ENCODE peak calls at places on chromosomes 2 and 18, in six cellular contexts. A is HepG2, X is A549, J is K562, M is endothelial cell of umbilical vein, G is H1. U is an unnamed sample.

GRCh38 chr18:2818281-2818680 is 28.5 kb upstream of the EMILIN2 start:
- DNase-seq in M (no peak), A (no peak), G (no peak), J (no peak), X (no peak), U (no peak)

GRCh38 chr2:64212346-64212745 is 68.1 kb upstream of the PELI1 start:
- DNase-seq in G (no peak), A (no peak), X (no peak), M (no peak), J (no peak), U (no peak)

GRCh38 chr2:171479154-171479814 is 43.0 kb upstream of the CYBRD1 start:
- DNase-seq in A (no peak), J (no peak), M (peak; percentile 16), G (no peak), X (no peak), U (no peak)

GRCh38 chr2:136324966-136325365 is 207.0 kb upstream of the CXCR4 start:
- DNase-seq in M (no peak), G (no peak), J (no peak), X (no peak), A (no peak), U (no peak)

GRCh38 chr2:30475542-30475941 is 28.5 kb downstream of the LCLAT1 start:
- DNase-seq in A (no peak), J (no peak), G (no peak), X (no peak), M (no peak), U (no peak)

GRCh38 chr2:236731767-236732580 is 162.3 kb downstream of the ACKR3 start:
- DNase-seq in X (peak; percentile 10), G (no peak), M (no peak), A (no peak), J (no peak), U (no peak)

GRCh38 chr2:6820903-6821584 is 44.7 kb downstream of the CMPK2 start:
- DNase-seq in G (no peak), A (no peak), J (no peak), M (no peak), X (no peak), U (no peak)

GRCh38 chr2:85534099-85534498 is 4.9 kb upstream of the MAT2A start:
- DNase-seq in J (no peak), X (no peak), A (no peak), G (no peak), M (no peak), U (no peak)

GRCh38 chr18:76447268-76447890 is 47.7 kb downstream of the ZNF516 start:
- DNase-seq in M (no peak), A (no peak), G (no peak), X (no peak), J (no peak), U (no peak)

GRCh38 chr2:180033993-180034894 is 27.1 kb upstream of the CWC22 start:
- DNase-seq in J (no peak), M (no peak), A (no peak), G (no peak), X (no peak), U (peak; percentile 29)

GRCh38 chr18:62875320-62875719 is 160.0 kb downstream of the PHLPP1 start:
- DNase-seq in X (no peak), G (no peak), J (no peak), A (no peak), M (no peak), U (no peak)

DNA sequence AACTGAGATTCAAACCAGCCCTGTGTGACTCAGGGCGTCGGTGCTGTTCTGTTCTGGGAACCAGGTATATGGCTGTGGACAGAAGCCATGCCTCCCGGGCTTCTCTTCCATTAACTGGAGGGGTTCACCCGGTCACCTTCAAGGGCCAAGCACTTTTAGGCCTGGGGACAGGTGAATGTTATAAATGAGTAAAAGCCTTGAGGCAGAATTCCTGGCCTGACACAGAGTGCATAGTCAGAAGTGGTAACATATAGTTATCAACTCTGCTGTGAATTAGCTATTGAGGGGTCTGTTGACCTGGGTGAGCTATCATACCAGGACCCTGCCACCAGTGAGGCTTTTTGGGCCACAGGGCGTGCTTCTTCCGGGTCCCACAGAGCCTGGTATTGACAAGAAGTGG is 2.7 kb downstream of the FHOD3 start:
- DNase-seq in X (no peak), A (no peak), J (no peak), M (no peak), G (no peak), U (no peak)
- TF ChIP-seq JUN in X (no peak), A (no peak), J (no peak), M (no peak), G (no peak), U (no peak)

GRCh38 chr18:70387018-70387417 is 98.2 kb downstream of the SOCS6 start:
- DNase-seq in X (no peak), G (no peak), J (no peak), A (no peak), M (no peak), U (no peak)
- TF ChIP-seq JUN in X (no peak), G (no peak), J (no peak), A (no peak), M (no peak), U (no peak)

GRCh38 chr2:40200516-40200915 is 251.4 kb downstream of the SLC8A1 start:
- DNase-seq in X (no peak), A (no peak), M (no peak), J (no peak), G (no peak), U (no peak)
- TF ChIP-seq JUN in X (no peak), A (no peak), M (no peak), J (no peak), G (no peak), U (no peak)

GRCh38 chr2:73697606-73698005 is 39.5 kb downstream of the TPRKB start:
- DNase-seq in J (no peak), X (no peak), M (no peak), A (no peak), G (no peak), U (no peak)
- TF ChIP-seq JUN in J (no peak), X (no peak), M (no peak), A (no peak), G (no peak), U (no peak)

DNA sequence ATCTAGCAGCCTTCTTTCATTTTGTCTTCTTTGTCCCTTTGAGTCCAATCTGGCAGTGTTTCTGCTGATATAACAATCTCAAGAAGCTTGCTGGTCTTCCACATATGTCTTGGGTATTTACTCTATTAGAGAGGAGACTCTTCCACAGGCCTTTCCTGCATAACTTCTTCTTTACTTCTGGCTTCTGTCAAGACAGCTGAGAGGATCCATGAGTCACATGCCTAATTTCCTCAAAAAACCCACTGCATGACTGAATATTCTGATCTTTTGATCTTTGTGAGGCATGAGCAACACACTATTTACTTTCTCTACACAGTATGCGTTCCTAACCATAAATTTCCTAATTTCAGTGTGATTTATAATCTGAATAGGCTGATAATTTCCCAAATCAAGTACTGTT is 5.1 kb upstream of the DCC start:
- DNase-seq in J (no peak), X (no peak), G (no peak), A (no peak), M (no peak), U (no peak)
- TF ChIP-seq JUN in J (no peak), X (no peak), G (no peak), A (no peak), M (no peak), U (no peak)

DNA sequence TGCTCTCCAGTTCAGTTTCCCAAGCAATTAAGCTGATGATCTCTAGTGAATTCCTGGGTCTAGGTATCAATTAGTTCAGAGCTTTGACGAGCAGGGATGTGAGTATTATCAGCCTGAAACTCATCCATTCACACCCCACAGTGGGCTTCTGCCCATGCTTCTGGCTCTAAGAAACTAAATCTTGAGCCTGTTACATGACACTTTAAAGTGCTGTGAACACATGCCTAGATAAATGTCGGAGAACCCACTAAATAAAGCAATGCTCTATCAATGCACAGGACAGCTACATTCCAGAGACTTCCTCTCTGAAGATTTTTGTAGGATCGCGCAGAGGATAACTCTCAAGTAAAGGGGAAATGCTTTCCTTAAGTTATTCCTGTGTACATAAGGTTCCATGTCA is 356.5 kb upstream of the TNP1 start:
- DNase-seq in J (no peak), A (no peak), M (no peak), X (no peak), G (no peak), U (no peak)
- TF ChIP-seq JUN in J (no peak), A (no peak), M (no peak), X (no peak), G (no peak), U (no peak)

DNA sequence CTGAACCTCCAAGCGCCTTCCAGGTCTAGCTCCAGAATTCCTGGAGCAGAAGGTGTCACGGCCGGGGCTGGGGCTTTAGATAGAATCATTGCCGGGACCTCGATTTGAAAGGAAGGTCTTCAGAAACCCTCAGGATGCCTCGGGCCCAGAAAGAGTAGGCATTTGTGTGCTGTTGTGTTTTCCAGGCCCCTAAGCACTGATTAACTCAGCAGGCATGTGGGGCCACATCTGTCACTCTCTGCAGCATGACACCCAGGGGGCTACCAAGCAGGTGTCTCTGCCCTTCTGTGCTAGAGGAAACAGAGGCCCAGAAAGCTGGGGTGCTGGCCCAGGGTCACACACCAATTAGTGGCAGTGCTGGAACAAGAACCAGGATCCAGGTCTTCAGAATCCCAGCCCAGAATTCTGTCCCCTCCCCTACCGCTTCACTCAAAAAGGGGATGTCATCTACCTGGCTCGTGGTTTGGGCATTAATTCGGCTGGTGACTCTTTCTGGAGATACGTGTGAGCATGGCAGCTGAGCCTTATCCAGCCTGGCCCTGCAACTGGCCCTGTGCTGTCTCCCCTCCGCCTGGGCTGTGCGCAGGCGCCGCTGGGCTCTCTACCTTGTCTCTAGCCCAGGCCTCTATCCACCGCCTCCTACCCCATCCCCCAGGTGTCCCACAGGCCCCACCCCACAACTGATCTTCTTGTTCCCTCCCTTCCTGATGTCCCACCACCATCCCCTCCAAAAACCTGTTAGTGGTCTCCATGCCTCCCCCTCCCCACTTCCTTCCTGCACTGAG is 245.4 kb downstream of the ATAD2B start:
- DNase-seq in G (no peak), A (no peak), J (no peak), X (no peak), M (no peak), U (no peak)
- TF ChIP-seq JUN in G (no peak), A (no peak), J (no peak), X (no peak), M (no peak), U (no peak)